ENCODE peak calls at places on chromosomes 16 and 17, in five cellular contexts. One of them, this sample, is unnamed.

GRCh38 chr17:6393368-6393952 is 41.5 kb downstream of the AIPL1 start:
- DNase-seq in NT2/D1: no peak
- DNase-seq in HepG2: peak; percentile 53
- DNase-seq in GM12878: no peak
- DNase-seq in H1: no peak
- DNase-seq in this sample: no peak

GRCh38 chr16:1108299-1109252 is 12.5 kb upstream of the C1QTNF8 start:
- DNase-seq in GM12878: no peak
- DNase-seq in H1: no peak
- DNase-seq in HepG2: no peak
- DNase-seq in NT2/D1: no peak
- DNase-seq in this sample: no peak

GRCh38 chr17:15918261-15918660 is 26.7 kb upstream of the ADORA2B start:
- DNase-seq in NT2/D1: no peak
- DNase-seq in HepG2: no peak
- DNase-seq in H1: no peak
- DNase-seq in GM12878: no peak
- DNase-seq in this sample: no peak

GRCh38 chr17:278055-279028 is 74.3 kb downstream of the RPH3AL start:
- DNase-seq in H1: no peak
- DNase-seq in GM12878: no peak
- DNase-seq in NT2/D1: no peak
- DNase-seq in HepG2: no peak
- DNase-seq in this sample: no peak

GRCh38 chr17:40541060-40541872 is 24.0 kb downstream of the CCR7 start:
- DNase-seq in HepG2: peak; percentile 56
- DNase-seq in NT2/D1: no peak
- DNase-seq in H1: no peak
- DNase-seq in GM12878: no peak
- DNase-seq in this sample: no peak

GRCh38 chr16:728131-728889 is 1.4 kb downstream of the HAGHL start:
- DNase-seq in H1: no peak
- DNase-seq in NT2/D1: no peak
- DNase-seq in HepG2: no peak
- DNase-seq in GM12878: no peak
- DNase-seq in this sample: peak; percentile 69

GRCh38 chr16:22008215-22009142 is 568 bp downstream of the MOSMO start:
- DNase-seq in GM12878: no peak
- DNase-seq in NT2/D1: no peak
- DNase-seq in HepG2: no peak
- DNase-seq in H1: no peak
- DNase-seq in this sample: no peak

GRCh38 chr17:66533572-66533971 is 231.2 kb downstream of the PRKCA start:
- DNase-seq in NT2/D1: peak; percentile 52
- DNase-seq in GM12878: no peak
- DNase-seq in H1: no peak
- DNase-seq in HepG2: no peak
- DNase-seq in this sample: no peak

GRCh38 chr17:79836952-79837887 is 2.0 kb downstream of the CBX4 start:
- DNase-seq in GM12878: no peak
- DNase-seq in H1: no peak
- DNase-seq in NT2/D1: no peak
- DNase-seq in HepG2: peak; percentile 88
- DNase-seq in this sample: no peak

GRCh38 chr17:48211011-48211410 is 103.4 kb downstream of the SNX11 start:
- DNase-seq in HepG2: no peak
- DNase-seq in H1: no peak
- DNase-seq in GM12878: no peak
- DNase-seq in NT2/D1: no peak
- DNase-seq in this sample: no peak

GRCh38 chr16:24440296-24440695 is 99.1 kb upstream of the RBBP6 start:
- DNase-seq in H1: no peak
- DNase-seq in GM12878: no peak
- DNase-seq in HepG2: no peak
- DNase-seq in NT2/D1: no peak
- DNase-seq in this sample: no peak

GRCh38 chr17:39166437-39167335 is 725 bp upstream of the ARL5C start:
- DNase-seq in NT2/D1: no peak
- DNase-seq in H1: no peak
- DNase-seq in GM12878: no peak
- DNase-seq in HepG2: no peak
- DNase-seq in this sample: no peak

GRCh38 chr17:7573324-7574080 is 5.9 kb upstream of the CD68 start:
- DNase-seq in GM12878: no peak
- DNase-seq in NT2/D1: no peak
- DNase-seq in HepG2: peak; percentile 86
- DNase-seq in H1: no peak
- DNase-seq in this sample: peak; percentile 72

GRCh38 chr16:80466024-80466986 is 74.5 kb upstream of the DYNLRB2 start:
- DNase-seq in HepG2: peak; percentile 54
- DNase-seq in H1: peak; percentile 63
- DNase-seq in NT2/D1: peak; percentile 80
- DNase-seq in GM12878: peak; percentile 34
- DNase-seq in this sample: peak; percentile 65

GRCh38 chr17:81572499-81573030 is 20.4 kb upstream of the FAAP100 start:
- DNase-seq in H1: no peak
- DNase-seq in HepG2: no peak
- DNase-seq in GM12878: no peak
- DNase-seq in NT2/D1: no peak
- DNase-seq in this sample: no peak

GRCh38 chr17:5783851-5784250 is 199.5 kb upstream of the NLRP1 start:
- DNase-seq in HepG2: no peak
- DNase-seq in NT2/D1: no peak
- DNase-seq in GM12878: no peak
- DNase-seq in H1: no peak
- DNase-seq in this sample: no peak

GRCh38 chr17:81094224-81094743 is 59.3 kb downstream of the BAIAP2 start:
- DNase-seq in HepG2: no peak
- DNase-seq in NT2/D1: no peak
- DNase-seq in GM12878: no peak
- DNase-seq in H1: no peak
- DNase-seq in this sample: no peak

GRCh38 chr16:27326738-27327585 is 13.2 kb downstream of the IL4R start:
- DNase-seq in GM12878: no peak
- DNase-seq in H1: peak; percentile 80
- DNase-seq in HepG2: peak; percentile 81
- DNase-seq in NT2/D1: peak; percentile 67
- DNase-seq in this sample: no peak

GRCh38 chr17:58995247-58995940 is 111.3 kb downstream of the TRIM37 start:
- DNase-seq in HepG2: no peak
- DNase-seq in GM12878: no peak
- DNase-seq in NT2/D1: no peak
- DNase-seq in H1: no peak
- DNase-seq in this sample: no peak

GRCh38 chr17:19716108-19717030 is at the start of gene SLC47A2:
- DNase-seq in NT2/D1: no peak
- DNase-seq in HepG2: no peak
- DNase-seq in H1: no peak
- DNase-seq in GM12878: no peak
- DNase-seq in this sample: no peak

GRCh38 chr16:66408181-66409048 is 18.7 kb upstream of the BEAN1 start:
- DNase-seq in H1: no peak
- DNase-seq in NT2/D1: no peak
- DNase-seq in GM12878: no peak
- DNase-seq in HepG2: peak; percentile 93
- DNase-seq in this sample: no peak

GRCh38 chr16:86747761-86748160 is 169.4 kb downstream of the FOXL1 start:
- DNase-seq in GM12878: no peak
- DNase-seq in H1: no peak
- DNase-seq in HepG2: no peak
- DNase-seq in NT2/D1: no peak
- DNase-seq in this sample: no peak

GRCh38 chr16:11354733-11355574 is 9.7 kb downstream of the RMI2 start:
- DNase-seq in HepG2: no peak
- DNase-seq in GM12878: peak; percentile 79
- DNase-seq in NT2/D1: no peak
- DNase-seq in H1: no peak
- DNase-seq in this sample: peak; percentile 4

GRCh38 chr16:11358531-11358930 is 13.3 kb downstream of the RMI2 start:
- DNase-seq in HepG2: no peak
- DNase-seq in NT2/D1: no peak
- DNase-seq in H1: no peak
- DNase-seq in GM12878: no peak
- DNase-seq in this sample: no peak

GRCh38 chr16:11355862-11356261 is 10.6 kb downstream of the RMI2 start:
- DNase-seq in GM12878: no peak
- DNase-seq in H1: no peak
- DNase-seq in NT2/D1: no peak
- DNase-seq in HepG2: no peak
- DNase-seq in this sample: peak; percentile 1

GRCh38 chr16:11354407-11354732 is 9.1 kb downstream of the RMI2 start:
- DNase-seq in H1: no peak
- DNase-seq in HepG2: no peak
- DNase-seq in GM12878: no peak
- DNase-seq in NT2/D1: no peak
- DNase-seq in this sample: peak; percentile 3

GRCh38 chr16:11356573-11357331 is 11.5 kb downstream of the RMI2 start:
- DNase-seq in NT2/D1: peak; percentile 55
- DNase-seq in HepG2: peak; percentile 81
- DNase-seq in H1: peak; percentile 36
- DNase-seq in GM12878: no peak
- DNase-seq in this sample: peak; percentile 70
- TF ChIP-seq SUZ12 in NT2/D1: no peak
- TF ChIP-seq SUZ12 in HepG2: no peak
- TF ChIP-seq SUZ12 in H1: no peak
- TF ChIP-seq SUZ12 in GM12878: no peak
- TF ChIP-seq SUZ12 in this sample: no peak

GRCh38 chr17:43094129-43094834 is 30.9 kb downstream of the BRCA1 start:
- DNase-seq in H1: no peak
- DNase-seq in NT2/D1: no peak
- DNase-seq in HepG2: no peak
- DNase-seq in GM12878: no peak
- DNase-seq in this sample: no peak
- TF ChIP-seq SUZ12 in H1: no peak
- TF ChIP-seq SUZ12 in NT2/D1: no peak
- TF ChIP-seq SUZ12 in HepG2: no peak
- TF ChIP-seq SUZ12 in GM12878: no peak
- TF ChIP-seq SUZ12 in this sample: no peak

GRCh38 chr17:43524945-43525575 is 21.1 kb downstream of the ETV4 start:
- DNase-seq in GM12878: no peak
- DNase-seq in H1: no peak
- DNase-seq in NT2/D1: no peak
- DNase-seq in HepG2: no peak
- DNase-seq in this sample: no peak
- TF ChIP-seq SUZ12 in GM12878: no peak
- TF ChIP-seq SUZ12 in H1: no peak
- TF ChIP-seq SUZ12 in NT2/D1: no peak
- TF ChIP-seq SUZ12 in HepG2: no peak
- TF ChIP-seq SUZ12 in this sample: no peak

GRCh38 chr16:55571191-55571897 is 4.9 kb downstream of the CAPNS2 start:
- DNase-seq in GM12878: no peak
- DNase-seq in NT2/D1: no peak
- DNase-seq in H1: no peak
- DNase-seq in HepG2: peak; percentile 90
- DNase-seq in this sample: no peak
- TF ChIP-seq SUZ12 in GM12878: no peak
- TF ChIP-seq SUZ12 in NT2/D1: no peak
- TF ChIP-seq SUZ12 in H1: no peak
- TF ChIP-seq SUZ12 in HepG2: no peak
- TF ChIP-seq SUZ12 in this sample: no peak

GRCh38 chr17:77893144-77894044 is 65.1 kb upstream of the TNRC6C start:
- DNase-seq in NT2/D1: no peak
- DNase-seq in HepG2: no peak
- DNase-seq in GM12878: no peak
- DNase-seq in H1: no peak
- DNase-seq in this sample: no peak
- TF ChIP-seq SUZ12 in NT2/D1: no peak
- TF ChIP-seq SUZ12 in HepG2: no peak
- TF ChIP-seq SUZ12 in GM12878: no peak
- TF ChIP-seq SUZ12 in H1: no peak
- TF ChIP-seq SUZ12 in this sample: no peak

GRCh38 chr17:2123467-2124251 is 68.8 kb downstream of the HIC1 start:
- DNase-seq in H1: no peak
- DNase-seq in NT2/D1: no peak
- DNase-seq in GM12878: no peak
- DNase-seq in HepG2: no peak
- DNase-seq in this sample: no peak

GRCh38 chr17:2125013-2125535 is 70.2 kb downstream of the HIC1 start:
- DNase-seq in H1: no peak
- DNase-seq in HepG2: no peak
- DNase-seq in NT2/D1: no peak
- DNase-seq in GM12878: no peak
- DNase-seq in this sample: no peak

GRCh38 chr17:2122641-2123302 is 67.9 kb downstream of the HIC1 start:
- DNase-seq in GM12878: no peak
- DNase-seq in HepG2: no peak
- DNase-seq in NT2/D1: no peak
- DNase-seq in H1: no peak
- DNase-seq in this sample: no peak

GRCh38 chr17:2128011-2128410 is 73.1 kb downstream of the HIC1 start:
- DNase-seq in H1: no peak
- DNase-seq in HepG2: no peak
- DNase-seq in NT2/D1: no peak
- DNase-seq in GM12878: no peak
- DNase-seq in this sample: no peak

DNA sequence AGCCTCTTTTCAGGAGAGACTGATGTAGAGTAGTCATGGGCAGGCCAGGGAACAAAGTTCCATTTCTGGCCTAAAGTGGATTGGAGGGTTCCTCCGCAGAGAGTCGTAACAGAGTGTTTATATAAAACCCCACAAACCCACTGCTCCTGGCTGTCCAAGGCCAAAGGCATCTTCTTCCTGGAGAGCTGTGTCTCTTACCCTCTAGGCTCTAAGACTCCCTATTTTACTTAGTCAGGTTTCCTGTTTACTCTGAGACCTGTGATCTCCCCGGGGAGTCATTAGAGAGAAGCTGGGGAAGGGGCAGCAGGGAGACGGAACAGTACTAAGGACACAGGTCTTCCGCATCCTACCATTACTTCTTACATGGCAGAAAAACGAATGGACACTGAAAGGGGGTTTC is 69.5 kb downstream of the HIC1 start:
- DNase-seq in HepG2: no peak
- DNase-seq in H1: no peak
- DNase-seq in GM12878: no peak
- DNase-seq in NT2/D1: no peak
- DNase-seq in this sample: no peak
- TF ChIP-seq SUZ12 in HepG2: no peak
- TF ChIP-seq SUZ12 in H1: no peak
- TF ChIP-seq SUZ12 in GM12878: no peak
- TF ChIP-seq SUZ12 in NT2/D1: no peak
- TF ChIP-seq SUZ12 in this sample: no peak

This sample was measured in HEK293T.